ENCODE peak calls at places on chromosome 21, in seven cellular contexts. R, E, V, I, G, K and X are unnamed samples.

GRCh38 chr21:25176637-25177412 is 430.5 kb downstream of the MRPL39 start:
- DNase-seq in K (no peak), G (no peak), E (no peak), V (no peak), R (no peak), I (no peak), X (no peak)

GRCh38 chr21:23003951-23004350 is 2005.7 kb downstream of the NCAM2 start:
- DNase-seq in G (no peak), I (no peak), R (no peak), E (no peak), K (no peak), V (no peak), X (no peak)

GRCh38 chr21:36261459-36261858 is 58.5 kb upstream of the MORC3 start:
- DNase-seq in E (no peak), V (no peak), I (no peak), K (no peak), R (no peak), G (no peak), X (no peak)

GRCh38 chr21:46216132-46216747 is 12.3 kb downstream of the LSS start:
- DNase-seq in E (no peak), R (no peak), I (no peak), K (no peak), V (no peak), G (no peak), X (no peak)

GRCh38 chr21:15495965-15496364 is 233.8 kb upstream of the USP25 start:
- DNase-seq in G (peak), R (no peak), K (no peak), V (no peak), E (no peak), I (no peak), X (no peak)

GRCh38 chr21:35398366-35398982 is 349.4 kb upstream of the RUNX1 start:
- DNase-seq in E (no peak), I (no peak), G (no peak), K (peak), V (no peak), R (no peak), X (no peak)

GRCh38 chr21:43936186-43936967 is 71.4 kb downstream of the AGPAT3 start:
- DNase-seq in E (no peak), G (no peak), R (no peak), I (no peak), K (no peak), V (peak), X (no peak)

GRCh38 chr21:41705546-41706262 is 61.1 kb downstream of the RIPK4 start:
- DNase-seq in I (no peak), E (no peak), G (no peak), V (no peak), R (no peak), K (no peak), X (no peak)

GRCh38 chr21:31557421-31557955 is 102.0 kb upstream of the SOD1 start:
- DNase-seq in E (no peak), G (no peak), K (peak), V (no peak), R (no peak), I (no peak), X (peak)

GRCh38 chr21:42258150-42258884 is 39.4 kb downstream of the ABCG1 start:
- DNase-seq in K (no peak), E (peak), I (peak), R (peak), V (peak), G (peak), X (peak)

GRCh38 chr21:32070693-32071330 is 198.0 kb downstream of the HUNK start:
- DNase-seq in I (no peak), G (no peak), K (no peak), E (no peak), R (no peak), V (no peak), X (no peak)

GRCh38 chr21:46001821-46002681 is 20.5 kb downstream of the COL6A1 start:
- DNase-seq in I (no peak), K (no peak), E (no peak), V (no peak), G (no peak), R (peak), X (peak)

GRCh38 chr21:18244721-18245486 is at the start of gene CHODL:
- DNase-seq in E (no peak), V (peak), K (peak), I (no peak), G (no peak), R (no peak), X (peak)

GRCh38 chr21:41321211-41321907 is 4.8 kb downstream of the FAM3B start:
- DNase-seq in V (no peak), E (no peak), K (no peak), R (no peak), G (no peak), I (no peak), X (no peak)

GRCh38 chr21:18153063-18153462 is 91.6 kb upstream of the CHODL start:
- DNase-seq in R (no peak), E (no peak), G (no peak), K (no peak), V (no peak), I (no peak), X (no peak)

GRCh38 chr21:29130234-29130993 is at the start of gene MAP3K7CL:
- DNase-seq in R (no peak), I (peak), V (no peak), E (no peak), K (no peak), G (peak), X (no peak)

GRCh38 chr21:36347278-36347961 is 27.4 kb downstream of the MORC3 start:
- DNase-seq in R (no peak), V (no peak), K (no peak), E (no peak), G (no peak), I (peak), X (no peak)

GRCh38 chr21:33975548-33976081 is 60.0 kb upstream of the ATP5PO start:
- DNase-seq in G (no peak), K (no peak), R (no peak), V (no peak), E (peak), I (peak), X (no peak)

GRCh38 chr21:27796106-27796505 is 829.2 kb upstream of the ADAMTS5 start:
- DNase-seq in G (peak), I (peak), E (no peak), R (no peak), V (no peak), K (no peak), X (no peak)

GRCh38 chr21:41411449-41412089 is 14.5 kb upstream of the MX1 start:
- DNase-seq in I (peak), V (no peak), K (no peak), E (no peak), R (peak), G (no peak), X (no peak)

GRCh38 chr21:45801129-45801735 is 157.7 kb downstream of the PCBP3 start:
- DNase-seq in E (no peak), V (no peak), I (no peak), R (peak), G (no peak), K (no peak), X (no peak)

GRCh38 chr21:42640486-42640885 is 12.9 kb upstream of the PDE9A start:
- DNase-seq in I (no peak), V (no peak), K (no peak), E (no peak), R (peak), G (no peak), X (no peak)

GRCh38 chr21:44424608-44425306 is 30.6 kb upstream of the LRRC3 start:
- DNase-seq in V (no peak), E (no peak), R (no peak), G (no peak), I (no peak), K (no peak), X (peak)

GRCh38 chr21:14488805-14489204 is 57.3 kb downstream of the SAMSN1 start:
- DNase-seq in G (no peak), R (no peak), E (no peak), I (no peak), K (no peak), V (no peak), X (no peak)

GRCh38 chr21:28136687-28137086 is 856.0 kb downstream of the LTN1 start:
- DNase-seq in I (no peak), K (no peak), E (no peak), R (no peak), V (no peak), G (no peak), X (no peak)

GRCh38 chr21:42499430-42500106 is 3.5 kb upstream of the RSPH1 start:
- DNase-seq in E (no peak), R (no peak), G (no peak), V (peak), I (no peak), K (no peak), X (no peak)

GRCh38 chr21:36120304-36120902 is 14.5 kb upstream of the CBR3 start:
- DNase-seq in E (no peak), R (no peak), K (no peak), I (no peak), G (no peak), V (no peak), X (no peak)

GRCh38 chr21:36699546-36700294 is 805 bp downstream of the SIM2 start:
- DNase-seq in I (no peak), G (no peak), K (no peak), R (no peak), V (peak), E (no peak), X (no peak)

GRCh38 chr21:45356251-45356650 is 48.7 kb upstream of the COL18A1 start:
- DNase-seq in R (peak), E (no peak), I (no peak), K (no peak), G (no peak), V (peak), X (no peak)

GRCh38 chr21:37095821-37096220 is 22.8 kb downstream of the TTC3 start:
- DNase-seq in I (no peak), G (no peak), E (no peak), K (no peak), R (no peak), V (no peak), X (no peak)

GRCh38 chr21:28579986-28580550 is 412.6 kb downstream of the LTN1 start:
- DNase-seq in R (no peak), I (peak), E (no peak), K (no peak), V (no peak), G (no peak), X (no peak)

GRCh38 chr21:42475526-42476492 is 20.2 kb downstream of the RSPH1 start:
- DNase-seq in I (no peak), K (no peak), R (no peak), V (no peak), E (no peak), G (no peak), X (no peak)

GRCh38 chr21:44748621-44749020 is 37.2 kb upstream of the TSPEAR start:
- DNase-seq in E (no peak), G (no peak), K (no peak), V (peak), I (no peak), R (no peak), X (no peak)

GRCh38 chr21:38277501-38278111 is 20.8 kb downstream of the KCNJ15 start:
- DNase-seq in K (no peak), I (peak), E (no peak), V (no peak), G (peak), R (no peak), X (no peak)

GRCh38 chr21:44958471-44959191 is 18.8 kb downstream of the SLX9 start:
- DNase-seq in E (no peak), V (peak), G (no peak), K (no peak), I (peak), R (peak), X (peak)

GRCh38 chr21:32306021-32306780 is 7.5 kb downstream of the MRAP start:
- DNase-seq in V (peak), G (no peak), I (no peak), E (no peak), K (no peak), R (no peak), X (no peak)

GRCh38 chr21:46486481-46487000 is 27.9 kb downstream of the DIP2A start:
- DNase-seq in G (no peak), V (no peak), K (no peak), E (no peak), R (no peak), I (no peak), X (no peak)

GRCh38 chr21:35920428-35920827 is 139.9 kb downstream of the SETD4 start:
- DNase-seq in K (no peak), R (no peak), G (no peak), V (no peak), I (no peak), E (no peak), X (no peak)